ENCODE peak calls at places on chromosomes 3 and 15, in eight cellular contexts. F, S, D, M, B, W, E and R are unnamed samples.

GRCh38 chr3:141410861-141411771 is 42.8 kb downstream of the ZBTB38 start:
- DNase-seq in F (no peak), S (peak), D (no peak), M (peak), B (no peak), W (no peak), E (peak), R (peak)

GRCh38 chr15:67409175-67409574 is 111.8 kb upstream of the C15orf61 start:
- DNase-seq in F (no peak), S (no peak), D (no peak), M (peak), B (no peak), W (no peak), E (no peak), R (no peak)

GRCh38 chr3:49257187-49257586 is 19.8 kb downstream of the C3orf62 start:
- DNase-seq in F (no peak), S (no peak), D (no peak), M (no peak), B (no peak), W (no peak), E (no peak), R (no peak)

GRCh38 chr3:88195951-88196434 is 46.2 kb downstream of the C3orf38 start:
- DNase-seq in F (no peak), S (no peak), D (no peak), M (peak), B (no peak), W (no peak), E (peak), R (peak)

GRCh38 chr3:41431386-41431785 is 232.1 kb downstream of the CTNNB1 start:
- DNase-seq in F (no peak), S (no peak), D (no peak), M (no peak), B (no peak), W (no peak), E (no peak), R (no peak)

GRCh38 chr3:55329849-55330248 is 157.3 kb downstream of the WNT5A start:
- DNase-seq in F (no peak), S (peak), D (no peak), M (peak), B (peak), W (no peak), E (peak), R (peak)

GRCh38 chr15:73794501-73795133 is 41.5 kb upstream of the INSYN1 start:
- DNase-seq in F (no peak), S (peak), D (no peak), M (peak), B (no peak), W (no peak), E (peak), R (peak)

GRCh38 chr3:147299656-147300055 is 106.7 kb downstream of the ZIC4 start:
- DNase-seq in F (no peak), S (no peak), D (no peak), M (peak), B (no peak), W (no peak), E (peak), R (no peak)

GRCh38 chr15:65094294-65094995 is 17.9 kb downstream of the KBTBD13 start:
- DNase-seq in F (no peak), S (no peak), D (peak), M (peak), B (no peak), W (no peak), E (no peak), R (peak)

GRCh38 chr3:42045719-42046243 is 45.4 kb upstream of the TRAK1 start:
- DNase-seq in F (no peak), S (no peak), D (no peak), M (no peak), B (no peak), W (no peak), E (no peak), R (no peak)

GRCh38 chr3:52233968-52234367 is 5.0 kb downstream of the TWF2 start:
- DNase-seq in F (no peak), S (no peak), D (peak), M (no peak), B (no peak), W (peak), E (no peak), R (no peak)

GRCh38 chr3:10234526-10235230 is 13.6 kb upstream of the TATDN2 start:
- DNase-seq in F (no peak), S (no peak), D (no peak), M (no peak), B (no peak), W (no peak), E (no peak), R (no peak)

GRCh38 chr3:63343674-63344073 is 65.6 kb downstream of the SYNPR start:
- DNase-seq in F (peak), S (peak), D (peak), M (peak), B (peak), W (peak), E (peak), R (peak)

GRCh38 chr15:82081904-82082810 is 36.3 kb upstream of the MEX3B start:
- DNase-seq in F (no peak), S (peak), D (no peak), M (peak), B (peak), W (no peak), E (peak), R (peak)

GRCh38 chr3:47162695-47163022 is 1.3 kb downstream of the SETD2 start:
- DNase-seq in F (no peak), S (peak), D (no peak), M (peak), B (no peak), W (no peak), E (peak), R (peak)

GRCh38 chr3:120181632-120182031 is 87.4 kb upstream of the GSK3B start:
- DNase-seq in F (no peak), S (peak), D (no peak), M (no peak), B (no peak), W (no peak), E (no peak), R (no peak)

GRCh38 chr3:53850895-53851294 is 4.5 kb downstream of the IL17RB start:
- DNase-seq in F (peak), S (no peak), D (no peak), M (peak), B (no peak), W (no peak), E (peak), R (peak)

GRCh38 chr15:99414755-99415731 is 150.7 kb upstream of the MEF2A start:
- DNase-seq in F (no peak), S (no peak), D (peak), M (no peak), B (no peak), W (no peak), E (no peak), R (no peak)

GRCh38 chr15:38002883-38003477 is 68.5 kb downstream of the TMCO5A start:
- DNase-seq in F (peak), S (peak), D (peak), M (peak), B (no peak), W (peak), E (peak), R (peak)

GRCh38 chr3:12612514-12613226 is 51.2 kb downstream of the RAF1 start:
- DNase-seq in F (no peak), S (no peak), D (no peak), M (no peak), B (no peak), W (no peak), E (no peak), R (no peak)

GRCh38 chr3:116524455-116524854 is 79.2 kb upstream of the LSAMP start:
- DNase-seq in F (no peak), S (no peak), D (no peak), M (no peak), B (no peak), W (no peak), E (peak), R (no peak)

GRCh38 chr3:64214002-64214696 is 11.1 kb downstream of the PRICKLE2 start:
- DNase-seq in F (peak), S (no peak), D (peak), M (peak), B (no peak), W (peak), E (peak), R (peak)

GRCh38 chr3:155204851-155205250 is 88.6 kb downstream of the STRIT1 start:
- DNase-seq in F (no peak), S (no peak), D (no peak), M (no peak), B (no peak), W (no peak), E (no peak), R (no peak)

GRCh38 chr3:113485161-113485609 is 29.8 kb downstream of the SPICE1 start:
- DNase-seq in F (no peak), S (peak), D (no peak), M (no peak), B (no peak), W (peak), E (no peak), R (no peak)

GRCh38 chr15:65249641-65250040 is 37.0 kb downstream of the PARP16 start:
- DNase-seq in F (no peak), S (no peak), D (no peak), M (no peak), B (no peak), W (no peak), E (peak), R (no peak)

GRCh38 chr3:10763248-10763620 is 52.8 kb upstream of the SLC6A11 start:
- DNase-seq in F (no peak), S (no peak), D (no peak), M (no peak), B (no peak), W (no peak), E (no peak), R (no peak)

GRCh38 chr15:99466701-99467337 is 99.0 kb upstream of the MEF2A start:
- DNase-seq in F (no peak), S (no peak), D (no peak), M (peak), B (no peak), W (no peak), E (no peak), R (peak)

DNA sequence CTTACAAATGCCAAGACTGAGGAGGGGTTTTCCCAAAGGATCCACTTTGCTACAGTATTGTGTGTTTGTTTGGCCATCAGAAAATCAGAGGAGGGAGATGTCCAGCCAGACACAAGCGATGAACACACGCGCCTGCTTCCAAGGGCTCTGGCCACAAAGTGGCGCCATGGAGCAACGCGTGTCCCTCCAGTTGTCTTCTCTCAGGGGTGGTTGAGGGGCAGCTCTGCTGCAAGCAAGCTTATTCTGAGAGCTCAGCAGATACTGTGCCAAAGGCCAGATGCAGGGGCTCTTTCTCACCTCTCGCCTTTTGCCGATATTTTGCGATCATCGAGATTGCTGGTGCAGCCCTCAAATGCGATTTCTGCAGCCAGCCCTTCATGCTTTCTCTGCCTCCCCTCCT is 88.9 kb upstream of the OSBPL11 start:
- DNase-seq in F (peak), S (peak), D (no peak), M (peak), B (no peak), W (no peak), E (peak), R (peak)
- TF ChIP-seq CTCF in F (no peak), S (peak), D (peak), M (peak), B (no peak), W (peak), E (peak), R (peak)

GRCh38 chr15:63507878-63508818 is 3.8 kb downstream of the USP3 start:
- DNase-seq in F (no peak), S (no peak), D (no peak), M (no peak), B (no peak), W (no peak), E (no peak), R (no peak)

GRCh38 chr15:63504979-63505841 is 817 bp downstream of the USP3 start:
- DNase-seq in F (peak), S (peak), D (peak), M (peak), B (no peak), W (peak), E (peak), R (peak)

GRCh38 chr15:63505842-63506222 is 1.4 kb downstream of the USP3 start:
- DNase-seq in F (no peak), S (no peak), D (no peak), M (no peak), B (no peak), W (no peak), E (no peak), R (no peak)

GRCh38 chr15:63504247-63504978 is at the start of gene USP3:
- DNase-seq in F (peak), S (peak), D (peak), M (peak), B (peak), W (peak), E (peak), R (peak)

DNA sequence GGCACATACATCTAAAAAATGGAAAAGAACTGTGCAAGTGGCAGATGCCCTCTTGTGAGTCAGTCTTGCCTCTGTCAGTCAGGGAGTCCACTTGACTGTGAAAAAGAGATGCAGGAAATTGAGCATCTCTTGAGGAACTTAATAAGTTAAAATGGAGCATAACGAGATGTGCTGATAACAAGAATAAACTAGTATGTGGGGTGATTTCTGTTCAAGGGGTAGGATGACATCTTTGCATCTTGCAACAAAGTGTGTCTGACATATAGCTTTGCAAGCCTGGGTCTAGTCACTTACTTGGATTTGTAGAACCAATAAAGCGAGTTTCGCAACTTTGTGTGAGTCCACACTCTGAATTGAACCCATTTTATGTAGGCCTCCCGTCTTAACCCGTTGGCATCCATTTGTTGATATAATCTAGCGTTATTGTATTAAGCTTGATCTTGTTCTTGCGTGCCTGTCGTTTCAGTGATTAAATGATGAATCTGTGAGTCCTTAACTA is 2.2 kb downstream of the USP3 start:
- DNase-seq in F (no peak), S (peak), D (no peak), M (no peak), B (no peak), W (no peak), E (no peak), R (no peak)
- H3K4me3 ChIP-seq in F (no peak), S (peak), D (peak), M (no peak), B (no peak), W (peak), E (no peak), R (no peak)

GRCh38 chr3:106540743-106541142 is 671.9 kb upstream of the CBLB start:
- DNase-seq in F (no peak), S (no peak), D (no peak), M (no peak), B (no peak), W (no peak), E (no peak), R (no peak)
- TF ChIP-seq CTCF in F (no peak), S (peak), D (no peak), M (no peak), B (no peak), W (no peak), E (no peak), R (no peak)

GRCh38 chr15:57610130-57610529 is 18.4 kb downstream of the MYZAP start:
- DNase-seq in F (peak), S (peak), D (peak), M (peak), B (no peak), W (no peak), E (peak), R (peak)

GRCh38 chr15:57607570-57608000 is 15.9 kb downstream of the MYZAP start:
- DNase-seq in F (peak), S (peak), D (peak), M (peak), B (no peak), W (peak), E (no peak), R (peak)

GRCh38 chr15:57611119-57611518 is 19.4 kb downstream of the MYZAP start:
- DNase-seq in F (peak), S (no peak), D (no peak), M (no peak), B (no peak), W (no peak), E (no peak), R (no peak)

GRCh38 chr15:57606816-57607215 is 15.1 kb downstream of the MYZAP start:
- DNase-seq in F (no peak), S (no peak), D (no peak), M (no peak), B (no peak), W (no peak), E (no peak), R (no peak)

GRCh38 chr15:57611938-57612337 is 20.2 kb downstream of the MYZAP start:
- DNase-seq in F (peak), S (peak), D (no peak), M (peak), B (no peak), W (peak), E (no peak), R (peak)
- H3K4me3 ChIP-seq in F (no peak), S (no peak), D (no peak), M (no peak), B (no peak), W (no peak), E (no peak), R (no peak)

GRCh38 chr15:27679621-27680521 is 419.2 kb downstream of the OCA2 start:
- DNase-seq in F (no peak), S (no peak), D (no peak), M (peak), B (no peak), W (no peak), E (no peak), R (no peak)
- TF ChIP-seq CTCF in F (no peak), S (no peak), D (no peak), M (peak), B (no peak), W (no peak), E (no peak), R (no peak)